ENCODE peak calls at places on chromosome 17, in four cellular contexts. V is neural progenitor cell; T is naive thymus-derived CD4-positive, alpha-beta T cell; J is ovary. D is an unnamed sample.

GRCh38 chr17:64641499-64641898 is 20.6 kb downstream of the SMURF2 start:
- DNase-seq in V (no peak), J (no peak), T (no peak), D (no peak)

GRCh38 chr17:7042507-7043194 is 1.2 kb downstream of the SLC16A11 start:
- DNase-seq in J (no peak), V (peak), T (peak), D (no peak)

GRCh38 chr17:49889500-49889899 is 41.6 kb upstream of the TAC4 start:
- DNase-seq in J (no peak), V (no peak), T (no peak), D (no peak)

GRCh38 chr17:81723651-81724209 is 11.6 kb downstream of the SLC25A10 start:
- DNase-seq in T (no peak), V (no peak), J (no peak), D (no peak)

GRCh38 chr17:35807371-35808144 is 1.7 kb upstream of the TAF15 start:
- DNase-seq in J (no peak), V (no peak), T (no peak), D (no peak)

GRCh38 chr17:77312786-77313599 is 172.2 kb downstream of the SEC14L1 start:
- DNase-seq in V (peak), T (no peak), J (peak), D (no peak)

GRCh38 chr17:81035389-81036127 is 607 bp downstream of the BAIAP2 start:
- DNase-seq in T (no peak), J (peak), V (peak), D (no peak)

GRCh38 chr17:76905036-76905435 is 36.8 kb downstream of the MGAT5B start:
- DNase-seq in V (no peak), J (no peak), T (no peak), D (no peak)

GRCh38 chr17:49963626-49964538 is 5.1 kb upstream of the DLX4 start:
- DNase-seq in V (peak), J (no peak), T (no peak), D (no peak)

GRCh38 chr17:3903881-3904286 is 11.0 kb upstream of the CAMKK1 start:
- DNase-seq in T (no peak), V (no peak), J (no peak), D (no peak)

GRCh38 chr17:9290226-9290613 is 268.9 kb downstream of the NTN1 start:
- DNase-seq in J (no peak), V (no peak), T (no peak), D (no peak)

GRCh38 chr17:69967910-69968411 is 107.1 kb upstream of the KCNJ16 start:
- DNase-seq in T (no peak), V (no peak), J (no peak), D (no peak)

GRCh38 chr17:8068736-8069586 is 18.6 kb downstream of the ALOX12B start:
- DNase-seq in T (no peak), J (no peak), V (no peak), D (no peak)

GRCh38 chr17:31511176-31511540 is 119.7 kb downstream of the RAB11FIP4 start:
- DNase-seq in T (no peak), J (no peak), V (no peak), D (no peak)

GRCh38 chr17:8602679-8603078 is 27.8 kb downstream of the MYH10 start:
- DNase-seq in J (no peak), V (no peak), T (no peak), D (no peak)

GRCh38 chr17:8832711-8833352 is 33.7 kb upstream of the MFSD6L start:
- DNase-seq in T (no peak), V (peak), J (no peak), D (peak)

GRCh38 chr17:68595496-68595895 is 5.7 kb downstream of the FAM20A start:
- DNase-seq in T (no peak), V (no peak), J (no peak), D (no peak)

GRCh38 chr17:55324296-55324978 is 59.7 kb downstream of the HLF start:
- DNase-seq in T (no peak), J (no peak), V (no peak), D (no peak)

GRCh38 chr17:61863801-61864126 is 436 bp upstream of the BRIP1 start:
- DNase-seq in V (no peak), J (no peak), T (no peak), D (no peak)

GRCh38 chr17:36949461-36949927 is 740 bp downstream of the AATF start:
- DNase-seq in V (peak), T (no peak), J (no peak), D (no peak)

GRCh38 chr17:27499451-27500265 is 43.4 kb downstream of the KSR1 start:
- DNase-seq in T (no peak), J (no peak), V (no peak), D (no peak)

GRCh38 chr17:29555840-29556239 is 11.0 kb downstream of the ABHD15 start:
- DNase-seq in T (no peak), J (no peak), V (no peak), D (no peak)

GRCh38 chr17:55458977-55459376 is 37.3 kb upstream of the MMD start:
- DNase-seq in V (no peak), T (no peak), J (no peak), D (no peak)

GRCh38 chr17:6187836-6188235 is 117.7 kb downstream of the WSCD1 start:
- DNase-seq in V (no peak), T (no peak), J (no peak), D (no peak)

GRCh38 chr17:45221997-45222272 is 250 bp downstream of the FMNL1 start:
- DNase-seq in T (no peak), J (no peak), V (peak), D (no peak)

GRCh38 chr17:45223541-45224528 is 2.1 kb downstream of the FMNL1 start:
- DNase-seq in V (no peak), T (no peak), J (no peak), D (no peak)

GRCh38 chr17:6422654-6423241 is 12.2 kb downstream of the AIPL1 start:
- DNase-seq in T (no peak), V (no peak), J (no peak), D (no peak)

GRCh38 chr17:7177210-7177953 is 1.8 kb downstream of the ASGR1 start:
- DNase-seq in T (peak), J (peak), V (peak), D (no peak)

GRCh38 chr17:77101521-77102410 is 39.0 kb upstream of the SEC14L1 start:
- DNase-seq in V (no peak), J (no peak), T (no peak), D (no peak)

GRCh38 chr17:65064452-65065019 is 8.0 kb upstream of the GNA13 start:
- DNase-seq in J (no peak), V (no peak), T (no peak), D (no peak)

GRCh38 chr17:6546069-6546718 is 10.2 kb downstream of the PITPNM3 start:
- DNase-seq in V (no peak), J (no peak), T (no peak), D (no peak)

GRCh38 chr17:31269597-31269996 is 27.4 kb downstream of the OMG start:
- DNase-seq in T (no peak), J (no peak), V (peak), D (peak)

DNA sequence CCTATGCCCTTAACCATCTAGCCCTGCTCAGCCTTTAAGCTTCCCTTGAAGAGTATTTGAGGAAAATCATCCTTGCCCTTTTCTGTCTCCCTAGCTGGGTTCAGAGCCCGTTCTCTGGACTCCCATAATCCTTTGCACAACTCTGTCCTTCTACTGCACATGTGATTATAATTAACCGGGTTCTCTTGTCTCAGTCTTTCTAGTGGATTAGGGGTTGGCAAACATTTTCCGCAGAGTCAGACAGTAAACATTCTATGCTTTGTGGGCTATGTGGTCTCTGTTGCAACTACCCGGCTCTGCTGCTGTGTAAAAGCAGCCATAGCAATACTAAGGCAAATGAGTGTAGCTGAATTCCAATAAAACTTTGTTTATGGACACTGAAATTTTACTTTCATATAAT is 80.0 kb downstream of the CDRT15 start:
- DNase-seq in V (no peak), J (no peak), T (no peak), D (no peak)
- H3K27ac ChIP-seq in V (no peak), J (no peak), T (no peak), D (no peak)

DNA sequence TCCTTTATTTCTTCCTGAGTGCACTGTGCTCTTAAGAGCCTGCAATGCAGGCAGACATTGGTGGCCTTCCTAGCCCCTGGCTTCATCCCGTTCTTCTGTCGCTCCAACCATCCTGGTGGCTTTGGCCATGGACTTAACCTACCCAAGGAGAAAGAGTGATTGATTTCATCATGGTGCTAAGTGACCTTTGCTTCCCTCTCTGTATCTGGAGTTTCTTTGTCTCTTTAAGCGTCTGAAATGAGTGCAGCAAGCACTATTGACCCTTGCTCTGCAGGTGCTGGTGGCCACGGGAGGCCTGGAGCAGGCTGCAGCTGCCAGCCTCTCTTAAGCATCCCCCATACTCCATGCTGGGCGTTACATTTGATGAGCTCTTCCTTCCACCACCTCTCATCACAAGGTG is 60.5 kb downstream of the RAP1GAP2 start:
- DNase-seq in J (no peak), T (no peak), V (no peak), D (no peak)
- H3K4me3 ChIP-seq in J (no peak), T (no peak), V (no peak), D (no peak)

GRCh38 chr17:1759529-1759928 is 2.3 kb upstream of the SERPINF1 start:
- DNase-seq in J (no peak), V (no peak), T (no peak), D (no peak)

GRCh38 chr17:1762233-1762905 is 509 bp downstream of the SERPINF1 start:
- DNase-seq in J (peak), T (no peak), V (peak), D (no peak)

GRCh38 chr17:1755252-1755992 is 6.4 kb upstream of the SERPINF1 start:
- DNase-seq in J (no peak), V (no peak), T (no peak), D (no peak)

GRCh38 chr17:1755993-1756306 is 5.9 kb upstream of the SERPINF1 start:
- DNase-seq in V (no peak), T (no peak), J (no peak), D (no peak)

DNA sequence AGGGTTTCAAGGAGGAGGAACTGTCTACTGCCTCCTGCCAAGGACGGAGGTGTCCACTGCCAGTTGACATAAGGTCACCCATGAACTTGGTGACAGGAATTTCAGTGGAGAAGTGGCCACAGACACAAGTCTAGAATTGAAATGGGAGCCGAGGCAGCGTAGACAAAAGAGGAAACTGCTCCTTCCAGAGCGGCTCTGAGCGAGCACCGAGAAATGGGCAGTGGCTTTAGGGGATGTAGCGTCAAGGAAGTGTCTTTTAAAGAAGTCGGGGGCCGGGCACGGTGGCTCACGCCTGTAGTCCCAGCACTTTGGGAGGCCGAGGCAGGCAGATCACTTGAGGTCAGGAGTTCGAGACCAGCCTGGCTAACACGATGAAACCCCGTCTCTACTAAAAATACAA is 3.0 kb upstream of the SERPINF1 start:
- DNase-seq in T (no peak), V (no peak), J (no peak), D (no peak)
- H3K27ac ChIP-seq in T (no peak), V (no peak), J (no peak), D (no peak)

GRCh38 chr17:40559954-40560591 is 5.2 kb downstream of the CCR7 start:
- DNase-seq in J (peak), T (peak), V (peak), D (peak)
- H3K4me3 ChIP-seq in J (no peak), T (peak), V (no peak), D (no peak)

GRCh38 chr17:75245011-75245410 is 16.4 kb downstream of the GGA3 start:
- DNase-seq in T (no peak), J (no peak), V (no peak), D (no peak)

GRCh38 chr17:75250009-75250471 is 11.4 kb downstream of the GGA3 start:
- DNase-seq in T (peak), J (no peak), V (no peak), D (no peak)

GRCh38 chr17:75244133-75244866 is 17.1 kb downstream of the GGA3 start:
- DNase-seq in V (no peak), T (no peak), J (no peak), D (no peak)

GRCh38 chr17:75249564-75249963 is 11.8 kb downstream of the GGA3 start:
- DNase-seq in J (no peak), T (no peak), V (no peak), D (no peak)

DNA sequence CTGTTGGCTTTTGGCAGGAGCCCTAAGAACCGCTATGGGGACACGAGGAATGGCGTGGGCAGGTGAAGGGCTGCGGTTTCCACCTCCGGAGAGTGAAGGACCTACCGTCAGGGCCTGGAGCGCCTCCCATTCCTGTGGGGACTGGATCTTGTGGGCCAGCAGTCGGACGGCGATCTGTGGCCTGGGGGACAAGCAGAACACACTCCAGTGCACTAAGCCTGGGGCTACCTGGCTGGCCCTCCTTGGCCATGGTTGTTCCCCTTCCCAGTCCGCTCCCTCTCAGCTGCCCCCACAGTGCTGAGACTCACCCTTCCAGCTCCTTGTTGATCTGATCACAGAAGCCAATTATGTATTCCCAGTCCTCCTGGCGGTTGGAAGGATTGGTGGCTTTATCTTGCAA is 15.0 kb downstream of the GGA3 start:
- DNase-seq in T (no peak), V (no peak), J (no peak), D (no peak)
- H3K27ac ChIP-seq in T (no peak), V (no peak), J (no peak), D (no peak)

GRCh38 chr17:48596735-48597491 is 3.3 kb upstream of the HOXB5 start:
- DNase-seq in T (no peak), J (no peak), V (no peak), D (no peak)

GRCh38 chr17:48593840-48594411 is 347 bp upstream of the HOXB5 start:
- DNase-seq in V (peak), T (peak), J (no peak), D (no peak)

GRCh38 chr17:48594412-48595106 is 980 bp upstream of the HOXB5 start:
- DNase-seq in T (no peak), J (no peak), V (no peak), D (no peak)

GRCh38 chr17:48596000-48596734 is 2.6 kb upstream of the HOXB5 start:
- DNase-seq in J (no peak), T (no peak), V (no peak), D (no peak)

GRCh38 chr17:48595107-48595999 is 1.8 kb upstream of the HOXB5 start:
- DNase-seq in T (no peak), V (no peak), J (no peak), D (no peak)
- H3K4me3 ChIP-seq in T (no peak), V (no peak), J (no peak), D (no peak)

D was measured in iPS DF 6.9.